ENCODE peak calls at places on chromosomes 13 and 19, in six cellular contexts. H is tibial nerve; A is CD4-positive, alpha-beta T cell; N is testis; C is dorsolateral prefrontal cortex; P is RWPE2. Q is an unnamed sample.

GRCh38 chr13:50080158-50080855 is 65.1 kb downstream of the KCNRG start:
- DNase-seq in H (peak; percentile 38), A (no peak), N (peak; percentile 56), C (no peak), P (no peak), Q (no peak)

GRCh38 chr19:3284759-3285646 is 60.5 kb downstream of the CELF5 start:
- DNase-seq in H (no peak), A (no peak), N (peak; percentile 97), C (no peak), P (peak; percentile 94), Q (no peak)

GRCh38 chr13:51645154-51645650 is 60.9 kb downstream of the WDFY2 start:
- DNase-seq in H (no peak), A (no peak), N (no peak), C (no peak), P (no peak), Q (no peak)

GRCh38 chr13:72643339-72643989 is 84.0 kb downstream of the MZT1 start:
- DNase-seq in H (peak; percentile 68), A (peak; percentile 19), N (peak; percentile 78), C (no peak), P (peak; percentile 51), Q (no peak)

GRCh38 chr13:36763322-36763721 is 55.7 kb upstream of the RFXAP start:
- DNase-seq in H (no peak), A (no peak), N (no peak), C (no peak), P (no peak), Q (no peak)

GRCh38 chr13:77325371-77325941 is 1.4 kb downstream of the MYCBP2 start:
- DNase-seq in H (no peak), A (no peak), N (no peak), C (no peak), P (no peak), Q (no peak)

GRCh38 chr19:53041366-53041765 is 3.2 kb upstream of the ERVV-2 start:
- DNase-seq in H (no peak), A (no peak), N (no peak), C (no peak), P (no peak), Q (no peak)

GRCh38 chr13:24214528-24214927 is 54.0 kb downstream of the SPATA13 start:
- DNase-seq in H (no peak), A (no peak), N (no peak), C (no peak), P (no peak), Q (no peak)

GRCh38 chr13:23654111-23655110 is 84.2 kb downstream of the TNFRSF19 start:
- DNase-seq in H (no peak), A (no peak), N (no peak), C (no peak), P (no peak), Q (peak; percentile 64)

Q was measured in heart right ventricle.